ENCODE peak calls at places on chromosome 20, in eight cellular contexts. C is ovary; F is activated CD4-positive, alpha-beta T cell treated with anti-CD3 and anti-CD28 coated beads, Interleukin-2, amount 10 ng/mL, durations not matched to agents 7 days and 5 days; U is naive B cell; M is stimulated activated CD4-positive, alpha-beta T cell treated with anti-CD3 and anti-CD28 coated beads, Interleukin-15, amount 100 ng/mL, for 1 hour; L is germinal center; H is endothelial cell; O is amygdala. E is an unnamed sample.
A peak's percentile ranks its signal among the peaks of the same experiment; 100 is the strongest.

GRCh38 chr20:44692932-44693476 is 22.2 kb upstream of the CCN5 start:
- DNase-seq in C (peak; percentile 83), F (no peak), U (no peak), M (no peak), L (no peak), H (no peak), O (no peak), E (peak; percentile 79)

GRCh38 chr20:23683807-23684206 is 5.0 kb downstream of the CST4 start:
- DNase-seq in C (no peak), F (no peak), U (no peak), M (no peak), L (no peak), H (no peak), O (no peak), E (no peak)

GRCh38 chr20:35579196-35579595 is 36.4 kb upstream of the SPAG4 start:
- DNase-seq in C (no peak), F (no peak), U (no peak), M (no peak), L (no peak), H (no peak), O (no peak), E (no peak)

GRCh38 chr20:36082516-36082915 is 72.0 kb upstream of the EPB41L1 start:
- DNase-seq in C (no peak), F (no peak), U (no peak), M (no peak), L (no peak), H (no peak), O (no peak), E (peak; percentile 65)

GRCh38 chr20:5654557-5654956 is 95.6 kb upstream of the SHLD1 start:
- DNase-seq in C (no peak), F (no peak), U (no peak), M (no peak), L (no peak), H (no peak), O (no peak), E (peak; percentile 15)

GRCh38 chr20:20710443-20710842 is 2.0 kb downstream of the RALGAPA2 start:
- DNase-seq in C (no peak), F (no peak), U (no peak), M (no peak), L (no peak), H (no peak), O (no peak), E (no peak)

GRCh38 chr20:53829086-53829703 is 235.6 kb upstream of the ZNF217 start:
- DNase-seq in C (no peak), F (no peak), U (no peak), M (no peak), L (no peak), H (no peak), O (no peak), E (peak; percentile 43)

GRCh38 chr20:3797592-3798404 is 1.7 kb downstream of the CDC25B start:
- DNase-seq in C (no peak), F (peak; percentile 77), U (no peak), M (no peak), L (no peak), H (no peak), O (no peak), E (no peak)

GRCh38 chr20:61974357-61974665 is 91.4 kb downstream of the TAF4 start:
- DNase-seq in C (no peak), F (no peak), U (no peak), M (no peak), L (no peak), H (no peak), O (no peak), E (no peak)

GRCh38 chr20:45339799-45340198 is 8.4 kb downstream of the SDC4 start:
- DNase-seq in C (no peak), F (no peak), U (no peak), M (no peak), L (no peak), H (no peak), O (no peak), E (no peak)

GRCh38 chr20:63255911-63256704 is 1.8 kb upstream of the NKAIN4 start:
- DNase-seq in C (no peak), F (no peak), U (no peak), M (no peak), L (no peak), H (no peak), O (no peak), E (no peak)

GRCh38 chr20:57772349-57772964 is 62.6 kb upstream of the PMEPA1 start:
- DNase-seq in C (no peak), F (peak; percentile 21), U (no peak), M (no peak), L (no peak), H (no peak), O (no peak), E (no peak)

GRCh38 chr20:45067087-45067486 is 33.8 kb downstream of the KCNS1 start:
- DNase-seq in C (no peak), F (no peak), U (no peak), M (no peak), L (no peak), H (no peak), O (no peak), E (no peak)

GRCh38 chr20:19283503-19283902 is 71.1 kb downstream of the SLC24A3 start:
- DNase-seq in C (no peak), F (no peak), U (no peak), M (no peak), L (no peak), H (no peak), O (no peak), E (no peak)

GRCh38 chr20:62048346-62048761 is 17.3 kb downstream of the TAF4 start:
- DNase-seq in C (no peak), F (no peak), U (no peak), M (no peak), L (no peak), H (no peak), O (no peak), E (no peak)

GRCh38 chr20:20593447-20594170 is 118.8 kb downstream of the RALGAPA2 start:
- DNase-seq in C (peak; percentile 30), F (peak; percentile 17), U (no peak), M (no peak), L (peak; percentile 57), H (peak; percentile 42), O (no peak), E (no peak)

GRCh38 chr20:60224914-60225313 is 266.7 kb downstream of the CDH26 start:
- DNase-seq in C (no peak), F (peak; percentile 9), U (no peak), M (no peak), L (peak; percentile 8), H (peak; percentile 30), O (no peak), E (no peak)

GRCh38 chr20:20003088-20003954 is 13.8 kb upstream of the NAA20 start:
- DNase-seq in C (no peak), F (peak; percentile 42), U (no peak), M (no peak), L (no peak), H (no peak), O (no peak), E (peak; percentile 48)

GRCh38 chr20:1112908-1113307 is 5.5 kb upstream of the PSMF1 start:
- DNase-seq in C (no peak), F (no peak), U (no peak), M (no peak), L (no peak), H (no peak), O (no peak), E (no peak)

GRCh38 chr20:10306440-10307358 is 88.1 kb downstream of the SNAP25 start:
- DNase-seq in C (no peak), F (no peak), U (no peak), M (no peak), L (no peak), H (no peak), O (no peak), E (no peak)